ENCODE peak calls at places on chromosomes 11 and 22, in eight cellular contexts. G is activated naive CD4-positive, alpha-beta T cell; V is germinal center; C is cardiac fibroblast; K is amygdala; Q is fibroblast of the aortic adventitia; A is pulmonary artery endothelial cell; T is psoas muscle. S is an unnamed sample.

GRCh38 chr11:7480132-7480531 is 5.2 kb upstream of the OLFML1 start:
- DNase-seq in A (no peak), Q (peak; percentile 74), K (no peak), G (no peak), C (peak; percentile 9), T (no peak), V (no peak), S (peak; percentile 70)

GRCh38 chr11:64859542-64860414 is 15.3 kb upstream of the CDC42BPG start:
- DNase-seq in Q (no peak), K (no peak), T (no peak), C (no peak), A (no peak), V (peak; percentile 78), G (no peak), S (no peak)

GRCh38 chr11:58509730-58510129 is 1.8 kb upstream of the OR5B21 start:
- DNase-seq in A (no peak), K (no peak), Q (no peak), V (no peak), G (no peak), C (no peak), T (no peak), S (no peak)

GRCh38 chr22:39384750-39385480 is 14.7 kb upstream of the TAB1 start:
- DNase-seq in C (peak; percentile 38), A (no peak), T (no peak), K (no peak), G (no peak), Q (no peak), V (no peak), S (no peak)

GRCh38 chr22:23915230-23915754 is 21.1 kb downstream of the MIF start:
- DNase-seq in C (no peak), G (no peak), V (peak; percentile 23), K (no peak), A (no peak), T (no peak), Q (no peak), S (no peak)

GRCh38 chr11:69384548-69385465 is 90.9 kb downstream of the MYEOV start:
- DNase-seq in Q (no peak), K (no peak), C (no peak), T (no peak), G (no peak), A (no peak), V (no peak), S (no peak)

GRCh38 chr11:129115652-129116585 is 76.2 kb downstream of the ARHGAP32 start:
- DNase-seq in K (no peak), V (no peak), T (no peak), Q (peak; percentile 67), G (no peak), A (no peak), C (peak; percentile 48), S (peak; percentile 36)

GRCh38 chr11:128361451-128362020 is 225.8 kb downstream of the ETS1 start:
- DNase-seq in A (no peak), G (no peak), C (peak; percentile 54), V (peak; percentile 23), T (no peak), Q (peak; percentile 69), K (no peak), S (peak; percentile 22)

S was measured in fibroblast of mammary gland.